ENCODE peak calls at places on chromosomes 2 and 18, in ten cellular contexts. One of them, this sample, is unnamed. For H3K4me1, the result is how much of the 10 kb centered on the place peaks cover.

GRCh38 chr2:11376071-11376470 is 31.6 kb upstream of the ROCK2 start:
- DNase-seq in PC-9: no peak
- DNase-seq in endothelial cell of umbilical vein: no peak
- DNase-seq in CD8-positive, alpha-beta memory T cell: no peak
- DNase-seq in breast epithelium: no peak
- DNase-seq in HCT116: no peak
- DNase-seq in pancreas: no peak
- DNase-seq in right lobe of liver: no peak
- DNase-seq in mucosa of descending colon: no peak
- DNase-seq in cardiac muscle cell: no peak
- DNase-seq in this sample: no peak

GRCh38 chr18:37668971-37669747 is 103.6 kb upstream of the CELF4 start:
- DNase-seq in PC-9: no peak
- DNase-seq in endothelial cell of umbilical vein: no peak
- DNase-seq in CD8-positive, alpha-beta memory T cell: no peak
- DNase-seq in breast epithelium: no peak
- DNase-seq in HCT116: no peak
- DNase-seq in pancreas: no peak
- DNase-seq in right lobe of liver: no peak
- DNase-seq in mucosa of descending colon: no peak
- DNase-seq in cardiac muscle cell: peak
- DNase-seq in this sample: no peak

GRCh38 chr2:125405816-125406215 is 1250.1 kb upstream of the GYPC start:
- DNase-seq in PC-9: peak
- DNase-seq in endothelial cell of umbilical vein: no peak
- DNase-seq in CD8-positive, alpha-beta memory T cell: no peak
- DNase-seq in breast epithelium: no peak
- DNase-seq in HCT116: no peak
- DNase-seq in pancreas: no peak
- DNase-seq in right lobe of liver: no peak
- DNase-seq in mucosa of descending colon: no peak
- DNase-seq in cardiac muscle cell: peak
- DNase-seq in this sample: no peak

GRCh38 chr2:221444106-221444505 is 128.0 kb downstream of the EPHA4 start:
- DNase-seq in PC-9: peak
- DNase-seq in endothelial cell of umbilical vein: peak
- DNase-seq in CD8-positive, alpha-beta memory T cell: no peak
- DNase-seq in breast epithelium: no peak
- DNase-seq in HCT116: peak
- DNase-seq in pancreas: no peak
- DNase-seq in right lobe of liver: no peak
- DNase-seq in mucosa of descending colon: no peak
- DNase-seq in cardiac muscle cell: peak
- DNase-seq in this sample: no peak

GRCh38 chr2:97736608-97737330 is 23.4 kb downstream of the ZAP70 start:
- DNase-seq in PC-9: no peak
- DNase-seq in endothelial cell of umbilical vein: no peak
- DNase-seq in CD8-positive, alpha-beta memory T cell: no peak
- DNase-seq in breast epithelium: no peak
- DNase-seq in HCT116: no peak
- DNase-seq in pancreas: no peak
- DNase-seq in right lobe of liver: no peak
- DNase-seq in mucosa of descending colon: no peak
- DNase-seq in cardiac muscle cell: no peak
- DNase-seq in this sample: no peak

GRCh38 chr2:27647289-27647688 is 16.1 kb downstream of the SUPT7L start:
- DNase-seq in PC-9: no peak
- DNase-seq in endothelial cell of umbilical vein: no peak
- DNase-seq in CD8-positive, alpha-beta memory T cell: no peak
- DNase-seq in breast epithelium: no peak
- DNase-seq in HCT116: no peak
- DNase-seq in pancreas: no peak
- DNase-seq in right lobe of liver: no peak
- DNase-seq in mucosa of descending colon: no peak
- DNase-seq in cardiac muscle cell: no peak
- DNase-seq in this sample: no peak

GRCh38 chr2:69269330-69269729 is 117.7 kb downstream of the GFPT1 start:
- DNase-seq in PC-9: no peak
- DNase-seq in endothelial cell of umbilical vein: no peak
- DNase-seq in CD8-positive, alpha-beta memory T cell: no peak
- DNase-seq in breast epithelium: no peak
- DNase-seq in HCT116: no peak
- DNase-seq in pancreas: no peak
- DNase-seq in right lobe of liver: no peak
- DNase-seq in mucosa of descending colon: no peak
- DNase-seq in cardiac muscle cell: peak
- DNase-seq in this sample: no peak

GRCh38 chr18:25921677-25922421 is 168.6 kb downstream of the SS18 start:
- DNase-seq in PC-9: peak
- DNase-seq in endothelial cell of umbilical vein: peak
- DNase-seq in CD8-positive, alpha-beta memory T cell: peak
- DNase-seq in breast epithelium: no peak
- DNase-seq in HCT116: peak
- DNase-seq in pancreas: no peak
- DNase-seq in right lobe of liver: no peak
- DNase-seq in mucosa of descending colon: no peak
- DNase-seq in cardiac muscle cell: peak
- DNase-seq in this sample: peak

GRCh38 chr2:3727397-3728045 is 24.1 kb downstream of the DCDC2C start:
- DNase-seq in PC-9: no peak
- DNase-seq in endothelial cell of umbilical vein: no peak
- DNase-seq in CD8-positive, alpha-beta memory T cell: no peak
- DNase-seq in breast epithelium: no peak
- DNase-seq in HCT116: no peak
- DNase-seq in pancreas: no peak
- DNase-seq in right lobe of liver: no peak
- DNase-seq in mucosa of descending colon: no peak
- DNase-seq in cardiac muscle cell: no peak
- DNase-seq in this sample: no peak

GRCh38 chr18:75351409-75351808 is 76.1 kb downstream of the SMIM21 start:
- DNase-seq in PC-9: no peak
- DNase-seq in endothelial cell of umbilical vein: no peak
- DNase-seq in CD8-positive, alpha-beta memory T cell: no peak
- DNase-seq in breast epithelium: no peak
- DNase-seq in HCT116: no peak
- DNase-seq in pancreas: no peak
- DNase-seq in right lobe of liver: no peak
- DNase-seq in mucosa of descending colon: no peak
- DNase-seq in cardiac muscle cell: no peak
- DNase-seq in this sample: no peak

GRCh38 chr2:9106338-9107167 is 100.1 kb upstream of the ASAP2 start:
- DNase-seq in PC-9: no peak
- DNase-seq in endothelial cell of umbilical vein: peak
- DNase-seq in CD8-positive, alpha-beta memory T cell: no peak
- DNase-seq in breast epithelium: no peak
- DNase-seq in HCT116: no peak
- DNase-seq in pancreas: no peak
- DNase-seq in right lobe of liver: no peak
- DNase-seq in mucosa of descending colon: no peak
- DNase-seq in cardiac muscle cell: no peak
- DNase-seq in this sample: no peak

GRCh38 chr2:36174920-36175319 is 180.7 kb upstream of the CRIM1 start:
- DNase-seq in PC-9: no peak
- DNase-seq in endothelial cell of umbilical vein: no peak
- DNase-seq in CD8-positive, alpha-beta memory T cell: no peak
- DNase-seq in breast epithelium: no peak
- DNase-seq in HCT116: no peak
- DNase-seq in pancreas: no peak
- DNase-seq in right lobe of liver: no peak
- DNase-seq in mucosa of descending colon: no peak
- DNase-seq in cardiac muscle cell: no peak
- DNase-seq in this sample: no peak

GRCh38 chr2:88059979-88060906 is 4.7 kb upstream of the KRCC1 start:
- DNase-seq in PC-9: peak
- DNase-seq in endothelial cell of umbilical vein: peak
- DNase-seq in CD8-positive, alpha-beta memory T cell: peak
- DNase-seq in breast epithelium: no peak
- DNase-seq in HCT116: peak
- DNase-seq in pancreas: no peak
- DNase-seq in right lobe of liver: no peak
- DNase-seq in mucosa of descending colon: no peak
- DNase-seq in cardiac muscle cell: peak
- DNase-seq in this sample: no peak

GRCh38 chr2:219116776-219117646 is 43.6 kb downstream of the NHEJ1 start:
- DNase-seq in PC-9: no peak
- DNase-seq in endothelial cell of umbilical vein: no peak
- DNase-seq in CD8-positive, alpha-beta memory T cell: no peak
- DNase-seq in breast epithelium: no peak
- DNase-seq in HCT116: no peak
- DNase-seq in pancreas: no peak
- DNase-seq in right lobe of liver: peak
- DNase-seq in mucosa of descending colon: peak
- DNase-seq in cardiac muscle cell: no peak
- DNase-seq in this sample: no peak

GRCh38 chr18:22286576-22286975 is 117.2 kb downstream of the GATA6 start:
- DNase-seq in PC-9: peak
- DNase-seq in endothelial cell of umbilical vein: peak
- DNase-seq in CD8-positive, alpha-beta memory T cell: no peak
- DNase-seq in breast epithelium: no peak
- DNase-seq in HCT116: no peak
- DNase-seq in pancreas: no peak
- DNase-seq in right lobe of liver: peak
- DNase-seq in mucosa of descending colon: peak
- DNase-seq in cardiac muscle cell: peak
- DNase-seq in this sample: no peak

GRCh38 chr2:39435254-39435653 is 1.8 kb downstream of the MAP4K3 start:
- DNase-seq in PC-9: no peak
- DNase-seq in endothelial cell of umbilical vein: no peak
- DNase-seq in CD8-positive, alpha-beta memory T cell: no peak
- DNase-seq in breast epithelium: no peak
- DNase-seq in HCT116: no peak
- DNase-seq in pancreas: no peak
- DNase-seq in right lobe of liver: no peak
- DNase-seq in mucosa of descending colon: no peak
- DNase-seq in cardiac muscle cell: peak
- DNase-seq in this sample: no peak
- H3K4me1 ChIP-seq in PC-9: half or more
- H3K4me1 ChIP-seq in endothelial cell of umbilical vein: under half
- H3K4me1 ChIP-seq in CD8-positive, alpha-beta memory T cell: under half
- H3K4me1 ChIP-seq in breast epithelium: under half
- H3K4me1 ChIP-seq in HCT116: under half
- H3K4me1 ChIP-seq in pancreas: under half
- H3K4me1 ChIP-seq in right lobe of liver: under half
- H3K4me1 ChIP-seq in mucosa of descending colon: under half
- H3K4me1 ChIP-seq in cardiac muscle cell: half or more
- H3K4me1 ChIP-seq in this sample: under half

DNA sequence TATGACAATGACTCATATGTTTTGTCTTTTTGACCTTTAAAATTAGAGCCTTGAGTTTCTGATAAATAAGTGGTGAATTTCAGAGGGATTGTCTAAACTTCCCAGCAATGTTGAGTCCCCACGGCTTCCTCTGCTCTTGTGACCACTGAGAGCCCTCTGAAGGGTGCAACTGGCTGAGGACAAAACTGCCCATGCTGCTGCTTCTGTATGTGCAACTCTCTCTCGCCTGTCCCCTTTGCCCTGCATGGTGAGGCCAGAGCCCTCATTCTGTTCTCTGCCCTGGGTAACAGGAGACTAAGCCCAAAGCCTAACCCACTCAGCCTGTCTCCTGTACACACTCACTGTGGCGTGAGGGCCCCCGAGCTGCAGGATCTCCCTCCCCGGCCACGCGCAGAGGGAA is 52.6 kb upstream of the SLC14A1 start:
- DNase-seq in PC-9: no peak
- DNase-seq in endothelial cell of umbilical vein: no peak
- DNase-seq in CD8-positive, alpha-beta memory T cell: no peak
- DNase-seq in breast epithelium: no peak
- DNase-seq in HCT116: no peak
- DNase-seq in pancreas: no peak
- DNase-seq in right lobe of liver: no peak
- DNase-seq in mucosa of descending colon: no peak
- DNase-seq in cardiac muscle cell: no peak
- DNase-seq in this sample: no peak
- H3K4me1 ChIP-seq in PC-9: under half
- H3K4me1 ChIP-seq in endothelial cell of umbilical vein: under half
- H3K4me1 ChIP-seq in CD8-positive, alpha-beta memory T cell: under half
- H3K4me1 ChIP-seq in breast epithelium: under half
- H3K4me1 ChIP-seq in HCT116: under half
- H3K4me1 ChIP-seq in pancreas: under half
- H3K4me1 ChIP-seq in right lobe of liver: under half
- H3K4me1 ChIP-seq in mucosa of descending colon: under half
- H3K4me1 ChIP-seq in cardiac muscle cell: under half
- H3K4me1 ChIP-seq in this sample: under half

GRCh38 chr2:147632193-147632592 is 212.6 kb upstream of the ACVR2A start:
- DNase-seq in PC-9: no peak
- DNase-seq in endothelial cell of umbilical vein: no peak
- DNase-seq in CD8-positive, alpha-beta memory T cell: no peak
- DNase-seq in breast epithelium: no peak
- DNase-seq in HCT116: no peak
- DNase-seq in pancreas: no peak
- DNase-seq in right lobe of liver: no peak
- DNase-seq in mucosa of descending colon: no peak
- DNase-seq in cardiac muscle cell: peak
- DNase-seq in this sample: no peak
- H3K4me1 ChIP-seq in PC-9: under half
- H3K4me1 ChIP-seq in endothelial cell of umbilical vein: under half
- H3K4me1 ChIP-seq in CD8-positive, alpha-beta memory T cell: under half
- H3K4me1 ChIP-seq in breast epithelium: under half
- H3K4me1 ChIP-seq in HCT116: under half
- H3K4me1 ChIP-seq in pancreas: under half
- H3K4me1 ChIP-seq in right lobe of liver: under half
- H3K4me1 ChIP-seq in mucosa of descending colon: under half
- H3K4me1 ChIP-seq in cardiac muscle cell: under half
- H3K4me1 ChIP-seq in this sample: under half

DNA sequence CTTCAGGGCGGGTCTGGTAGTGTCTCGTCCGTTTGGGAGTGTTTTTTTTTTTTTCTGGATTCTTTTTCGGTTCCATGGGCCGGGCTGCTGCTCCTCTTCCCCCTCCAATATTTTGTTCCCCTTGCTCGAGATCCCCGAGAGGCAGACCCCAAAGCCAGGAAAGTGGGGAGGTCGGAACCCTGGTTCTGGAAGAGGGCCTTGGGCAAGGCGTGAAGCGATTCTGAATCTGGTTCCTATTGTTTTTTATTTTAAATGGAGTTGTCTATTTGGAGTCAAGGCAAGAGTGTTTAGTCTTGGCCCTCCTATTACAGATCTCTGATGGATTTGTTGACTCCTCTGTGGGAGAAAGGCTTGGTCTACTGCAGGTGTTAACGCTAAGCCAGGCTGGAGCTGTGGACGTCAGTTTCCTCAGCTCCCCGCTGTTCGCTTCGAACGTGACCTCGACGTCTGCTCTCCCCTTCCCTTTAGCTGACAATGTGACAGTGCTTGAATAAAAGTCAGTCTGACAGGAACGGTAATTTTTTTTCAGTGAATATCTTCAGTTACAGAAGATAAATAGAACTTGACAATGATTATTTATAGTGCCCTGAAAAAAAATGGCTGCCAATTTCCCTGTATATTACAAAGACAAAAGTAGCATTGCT is 682 bp upstream of the DNAJC27 start:
- DNase-seq in PC-9: peak
- DNase-seq in endothelial cell of umbilical vein: peak
- DNase-seq in CD8-positive, alpha-beta memory T cell: peak
- DNase-seq in breast epithelium: no peak
- DNase-seq in HCT116: peak
- DNase-seq in pancreas: no peak
- DNase-seq in right lobe of liver: peak
- DNase-seq in mucosa of descending colon: no peak
- DNase-seq in cardiac muscle cell: peak
- DNase-seq in this sample: no peak
- H3K4me1 ChIP-seq in PC-9: under half
- H3K4me1 ChIP-seq in endothelial cell of umbilical vein: under half
- H3K4me1 ChIP-seq in CD8-positive, alpha-beta memory T cell: under half
- H3K4me1 ChIP-seq in breast epithelium: under half
- H3K4me1 ChIP-seq in HCT116: under half
- H3K4me1 ChIP-seq in pancreas: under half
- H3K4me1 ChIP-seq in right lobe of liver: under half
- H3K4me1 ChIP-seq in mucosa of descending colon: under half
- H3K4me1 ChIP-seq in cardiac muscle cell: under half
- H3K4me1 ChIP-seq in this sample: under half

GRCh38 chr2:47272031-47272864 is 117.1 kb upstream of the STPG4 start:
- DNase-seq in PC-9: peak
- DNase-seq in endothelial cell of umbilical vein: peak
- DNase-seq in CD8-positive, alpha-beta memory T cell: peak
- DNase-seq in breast epithelium: peak
- DNase-seq in HCT116: peak
- DNase-seq in pancreas: peak
- DNase-seq in right lobe of liver: peak
- DNase-seq in mucosa of descending colon: peak
- DNase-seq in cardiac muscle cell: peak
- DNase-seq in this sample: no peak
- H3K4me1 ChIP-seq in PC-9: half or more
- H3K4me1 ChIP-seq in endothelial cell of umbilical vein: under half
- H3K4me1 ChIP-seq in CD8-positive, alpha-beta memory T cell: under half
- H3K4me1 ChIP-seq in breast epithelium: under half
- H3K4me1 ChIP-seq in HCT116: under half
- H3K4me1 ChIP-seq in pancreas: under half
- H3K4me1 ChIP-seq in right lobe of liver: under half
- H3K4me1 ChIP-seq in mucosa of descending colon: under half
- H3K4me1 ChIP-seq in cardiac muscle cell: under half
- H3K4me1 ChIP-seq in this sample: under half